ENCODE peak calls at places on chromosome 1, in five cellular contexts. L, O, P, T and U are unnamed samples.

GRCh38 chr1:202323731-202324130 is 18.0 kb downstream of the UBE2T start:
- DNase-seq in L (no peak), O (no peak), P (no peak), T (no peak), U (no peak)

GRCh38 chr1:71193153-71193552 is 112.3 kb upstream of the ZRANB2 start:
- DNase-seq in L (no peak), O (no peak), P (no peak), T (no peak), U (no peak)

GRCh38 chr1:233730809-233731208 is 116.9 kb downstream of the KCNK1 start:
- DNase-seq in L (no peak), O (no peak), P (no peak), T (no peak), U (peak)

GRCh38 chr1:100037665-100038400 is 68.0 kb downstream of the SLC35A3 start:
- DNase-seq in L (peak), O (peak), P (peak), T (peak), U (peak)

GRCh38 chr1:33182452-33182851 is 609 bp upstream of the TRIM62 start:
- DNase-seq in L (no peak), O (no peak), P (no peak), T (no peak), U (no peak)

GRCh38 chr1:210532223-210532598 is 203.5 kb downstream of the HHAT start:
- DNase-seq in L (no peak), O (no peak), P (no peak), T (no peak), U (no peak)

GRCh38 chr1:116167625-116168276 is 56.6 kb downstream of the MAB21L3 start:
- DNase-seq in L (no peak), O (no peak), P (no peak), T (no peak), U (no peak)

GRCh38 chr1:212473729-212474128 is 41.0 kb downstream of the NENF start:
- DNase-seq in L (no peak), O (no peak), P (no peak), T (no peak), U (no peak)

GRCh38 chr1:230142608-230143209 is 75.7 kb downstream of the GALNT2 start:
- DNase-seq in L (no peak), O (no peak), P (no peak), T (no peak), U (no peak)